ENCODE peak calls at places on chromosomes 11 and 22, in seven cellular contexts. W is osteocyte; A is AML-193; F is HFFc6; T is CD4-positive, alpha-beta T cell; N is C1 segment of cervical spinal cord; O is activated CD8-positive, alpha-beta memory T cell treated with anti-CD3 and anti-CD28 coated beads, Interleukin-2, amount 50 U/mL, for 48 hours. X is an unnamed sample.
A peak's percentile ranks its signal among the peaks of the same experiment; 100 is the strongest.

GRCh38 chr22:35315141-35315854 is 15.6 kb downstream of the TOM1 start:
- DNase-seq in A (no peak), N (no peak), O (no peak), W (no peak), F (no peak), T (no peak), X (no peak)

GRCh38 chr11:102626686-102627085 is 1.6 kb upstream of the MMP20 start:
- DNase-seq in W (no peak), O (no peak), A (no peak), F (no peak), T (no peak), N (no peak), X (no peak)

GRCh38 chr22:46726066-46726985 is 11.7 kb downstream of the CERK start:
- DNase-seq in A (no peak), F (no peak), N (no peak), O (no peak), W (no peak), T (no peak), X (no peak)

GRCh38 chr11:26621147-26621546 is 49.1 kb upstream of the MUC15 start:
- DNase-seq in N (no peak), T (no peak), F (peak; percentile 73), A (no peak), O (no peak), W (no peak), X (no peak)

GRCh38 chr11:126348806-126349582 is 6.5 kb upstream of the ST3GAL4 start:
- DNase-seq in W (no peak), A (no peak), O (no peak), T (no peak), F (peak; percentile 36), N (no peak), X (no peak)

GRCh38 chr11:123454060-123454651 is 24.1 kb downstream of the GRAMD1B start:
- DNase-seq in T (peak; percentile 27), A (peak; percentile 63), O (peak; percentile 78), F (peak; percentile 84), W (no peak), N (no peak), X (peak; percentile 78)

GRCh38 chr22:46735747-46736608 is 2.1 kb downstream of the CERK start:
- DNase-seq in W (no peak), F (no peak), O (no peak), A (no peak), N (no peak), T (no peak), X (no peak)

GRCh38 chr11:130782361-130783221 is 133.7 kb downstream of the SNX19 start:
- DNase-seq in A (no peak), N (no peak), O (no peak), T (no peak), F (peak; percentile 51), W (peak; percentile 64), X (no peak)

GRCh38 chr11:64131657-64132387 is 34.1 kb downstream of the MACROD1 start:
- DNase-seq in W (no peak), F (no peak), T (no peak), O (no peak), N (no peak), A (no peak), X (no peak)

GRCh38 chr11:43923327-43924111 is 18.9 kb upstream of the C11orf96 start:
- DNase-seq in A (no peak), O (no peak), N (no peak), W (no peak), T (no peak), F (peak; percentile 32), X (no peak)

GRCh38 chr11:116960916-116961315 is 123.5 kb upstream of the APOA1 start:
- DNase-seq in N (no peak), T (no peak), F (peak; percentile 70), O (no peak), A (no peak), W (no peak), X (no peak)

GRCh38 chr11:119641991-119642745 is 86.8 kb downstream of the NECTIN1 start:
- DNase-seq in T (no peak), O (no peak), W (no peak), A (peak; percentile 19), N (no peak), F (peak; percentile 22), X (peak; percentile 63)

GRCh38 chr11:102111011-102111786 is 952 bp downstream of the YAP1 start:
- DNase-seq in O (no peak), T (no peak), W (peak; percentile 92), N (peak; percentile 1), F (peak; percentile 48), A (no peak), X (no peak)

GRCh38 chr22:41512421-41513194 is 31.7 kb downstream of the POLR3H start:
- DNase-seq in O (no peak), F (peak; percentile 65), A (no peak), T (no peak), W (peak; percentile 92), N (no peak), X (peak; percentile 81)

GRCh38 chr11:11740081-11740702 is 101.6 kb upstream of the USP47 start:
- DNase-seq in T (no peak), F (no peak), O (no peak), N (no peak), A (no peak), W (no peak), X (no peak)

GRCh38 chr11:128690746-128691091 is 3.2 kb upstream of the FLI1 start:
- DNase-seq in O (no peak), T (no peak), A (no peak), F (no peak), N (no peak), W (no peak), X (no peak)

GRCh38 chr11:134504146-134504905 is 92.3 kb upstream of the B3GAT1 start:
- DNase-seq in O (no peak), W (no peak), A (no peak), N (no peak), F (no peak), T (no peak), X (no peak)

GRCh38 chr22:46803031-46803880 is 40.8 kb downstream of the TBC1D22A start:
- DNase-seq in O (peak; percentile 86), W (peak; percentile 84), T (peak; percentile 68), A (peak; percentile 4), N (no peak), F (no peak), X (peak; percentile 72)

GRCh38 chr11:1872267-1872985 is 19.3 kb downstream of the PRR33 start:
- DNase-seq in A (no peak), W (no peak), O (no peak), T (no peak), N (no peak), F (no peak), X (no peak)

GRCh38 chr22:48287031-48287430 is 1524.6 kb downstream of the TBC1D22A start:
- DNase-seq in A (no peak), T (no peak), O (no peak), W (no peak), N (no peak), F (no peak), X (no peak)

X was measured in OCI-M1.